ENCODE peak calls at places on chromosome 11, in five cellular contexts. Q is HFF-Myc, G is fibroblast of pulmonary artery, P is lung, M is HAP-1. A is an unnamed sample.

GRCh38 chr11:69199583-69200295 is 44.0 kb downstream of the SMIM38 start:
- DNase-seq in M (no peak), G (no peak), Q (no peak), P (no peak), A (no peak)

GRCh38 chr11:57639321-57640067 is 10.2 kb downstream of the YPEL4 start:
- DNase-seq in M (peak; percentile 89), G (peak; percentile 80), P (no peak), Q (no peak), A (peak; percentile 98)

GRCh38 chr11:103491777-103492176 is 382.6 kb downstream of the DYNC2H1 start:
- DNase-seq in G (no peak), P (no peak), M (peak; percentile 74), Q (no peak), A (no peak)

GRCh38 chr11:11577246-11577855 is 44.5 kb downstream of the GALNT18 start:
- DNase-seq in P (peak; percentile 28), G (peak; percentile 8), M (no peak), Q (no peak), A (peak; percentile 36)

GRCh38 chr11:43835104-43835503 is 45.5 kb upstream of the ALKBH3 start:
- DNase-seq in Q (no peak), P (no peak), M (peak; percentile 66), G (no peak), A (no peak)

GRCh38 chr11:2884424-2884815 is 1.2 kb downstream of the CDKN1C start:
- DNase-seq in Q (no peak), P (no peak), G (peak; percentile 32), M (peak; percentile 66), A (peak; percentile 73)

GRCh38 chr11:118785362-118785761 is 5.6 kb downstream of the DDX6 start:
- DNase-seq in P (no peak), Q (no peak), G (peak; percentile 41), M (no peak), A (no peak)

GRCh38 chr11:27304514-27304913 is 58.5 kb downstream of the CCDC34 start:
- DNase-seq in G (no peak), Q (no peak), P (no peak), M (no peak), A (peak; percentile 58)

GRCh38 chr11:14446701-14447169 is 52.9 kb downstream of the COPB1 start:
- DNase-seq in P (no peak), G (peak; percentile 51), M (no peak), Q (no peak), A (no peak)

GRCh38 chr11:65083134-65083833 is 556 bp downstream of the CDCA5 start:
- DNase-seq in G (no peak), M (no peak), Q (no peak), P (no peak), A (no peak)

GRCh38 chr11:64419257-64419790 is 60.4 kb downstream of the RPS6KA4 start:
- DNase-seq in M (no peak), P (no peak), Q (no peak), G (no peak), A (no peak)

GRCh38 chr11:64868904-64869570 is 9.4 kb downstream of the EHD1 start:
- DNase-seq in P (no peak), M (no peak), Q (peak; percentile 59), G (peak; percentile 87), A (no peak)

GRCh38 chr11:12657336-12657735 is 16.9 kb upstream of the TEAD1 start:
- DNase-seq in M (no peak), Q (no peak), G (no peak), P (no peak), A (no peak)

GRCh38 chr11:12086271-12087074 is 23.9 kb upstream of the MICAL2 start:
- DNase-seq in P (peak; percentile 45), Q (peak; percentile 92), M (no peak), G (peak; percentile 94), A (no peak)

GRCh38 chr11:127643659-127644058 is 643.1 kb upstream of the KIRREL3 start:
- DNase-seq in G (no peak), M (no peak), P (no peak), Q (no peak), A (no peak)